ENCODE peak calls at places on chromosomes 7 and 10, in four cellular contexts. A, H, K and N are unnamed samples.

GRCh38 chr10:33327750-33328149 is 6.7 kb downstream of the NRP1 start:
- DNase-seq in K (no peak), H (peak), A (no peak), N (no peak)

GRCh38 chr10:126598009-126598408 is 72.5 kb downstream of the C10orf90 start:
- DNase-seq in A (no peak), H (peak), K (no peak), N (no peak)

GRCh38 chr10:17066000-17066399 is 63.6 kb downstream of the CUBN start:
- DNase-seq in H (no peak), K (no peak), A (no peak), N (no peak)

GRCh38 chr10:121668336-121669009 is 70.2 kb upstream of the FGFR2 start:
- DNase-seq in K (no peak), A (no peak), H (peak), N (no peak)

GRCh38 chr10:11551915-11552602 is 59.4 kb downstream of the USP6NL start:
- DNase-seq in K (peak), A (no peak), H (peak), N (no peak)

GRCh38 chr10:93977442-93977841 is 16.3 kb upstream of the PLCE1 start:
- DNase-seq in K (no peak), A (no peak), H (no peak), N (no peak)

GRCh38 chr10:94546058-94546595 is 539 bp downstream of the HELLS start:
- DNase-seq in H (peak), A (peak), K (no peak), N (no peak)

GRCh38 chr7:74420006-74420405 is 33.7 kb upstream of the GTF2IRD1 start:
- DNase-seq in A (no peak), K (no peak), H (no peak), N (no peak)

GRCh38 chr7:157875230-157876179 is 538.7 kb downstream of the DNAJB6 start:
- DNase-seq in K (no peak), A (peak), H (no peak), N (peak)

GRCh38 chr7:102456327-102456726 is 8.3 kb downstream of the ALKBH4 start:
- DNase-seq in K (peak), A (no peak), H (no peak), N (no peak)

GRCh38 chr10:112950714-112951348 is 784 bp downstream of the TCF7L2 start:
- DNase-seq in K (no peak), H (peak), A (no peak), N (no peak)

GRCh38 chr7:96327429-96327828 is 5.5 kb upstream of the SLC25A13 start:
- DNase-seq in K (no peak), H (no peak), A (peak), N (no peak)

GRCh38 chr10:111076682-111077661 is at the start of gene ADRA2A:
- DNase-seq in A (peak), K (no peak), H (peak), N (peak)

GRCh38 chr7:47552631-47553030 is 29.3 kb downstream of the TNS3 start:
- DNase-seq in K (no peak), H (peak), A (no peak), N (no peak)

GRCh38 chr7:87451187-87451586 is 24.3 kb downstream of the ABCB4 start:
- DNase-seq in A (no peak), K (no peak), H (no peak), N (no peak)

GRCh38 chr10:3464760-3465405 is 292.3 kb upstream of the PITRM1 start:
- DNase-seq in K (no peak), A (no peak), H (peak), N (no peak)

GRCh38 chr7:100801833-100802568 is 25.3 kb downstream of the EPHB4 start:
- DNase-seq in H (peak), A (peak), K (peak), N (no peak)

GRCh38 chr10:75512534-75512933 is 81.1 kb downstream of the LRMDA start:
- DNase-seq in H (peak), A (no peak), K (no peak), N (no peak)

GRCh38 chr7:94414481-94414880 is 19.8 kb downstream of the COL1A2 start:
- DNase-seq in A (no peak), H (no peak), K (no peak), N (no peak)

GRCh38 chr10:132662186-132662920 is 123.6 kb downstream of the NKX6-2 start:
- DNase-seq in A (no peak), K (no peak), H (no peak), N (no peak)

GRCh38 chr7:38052786-38053185 is 125.3 kb upstream of the STARD3NL start:
- DNase-seq in A (peak), K (no peak), H (no peak), N (no peak)

GRCh38 chr10:124745257-124745656 is 1.1 kb upstream of the FAM53B start:
- DNase-seq in K (no peak), A (no peak), H (no peak), N (no peak)

GRCh38 chr7:67484244-67484751 is 487.7 kb downstream of the TYW1 start:
- DNase-seq in K (peak), H (peak), A (peak), N (peak)

GRCh38 chr10:106652279-106652678 is 512.2 kb downstream of the SORCS1 start:
- DNase-seq in A (no peak), K (no peak), H (no peak), N (no peak)

GRCh38 chr7:69668339-69668738 is 70.1 kb downstream of the AUTS2 start:
- DNase-seq in H (no peak), K (no peak), A (no peak), N (no peak)

GRCh38 chr10:91910467-91910866 is 1.2 kb upstream of the FGFBP3 start:
- DNase-seq in H (no peak), K (no peak), A (no peak), N (no peak)

GRCh38 chr10:55024718-55025117 is 223.7 kb upstream of the PCDH15 start:
- DNase-seq in K (no peak), H (no peak), A (peak), N (no peak)

GRCh38 chr10:76302936-76303656 is 871.7 kb downstream of the LRMDA start:
- DNase-seq in H (peak), K (no peak), A (peak), N (no peak)

GRCh38 chr7:39811161-39811614 is 138.9 kb upstream of the CDK13 start:
- DNase-seq in H (peak), A (peak), K (no peak), N (no peak)

GRCh38 chr7:12094365-12094921 is 116.7 kb upstream of the TMEM106B start:
- DNase-seq in H (peak), A (no peak), K (no peak), N (no peak)

GRCh38 chr10:91977501-91977900 is 53.9 kb downstream of the BTAF1 start:
- DNase-seq in A (no peak), H (no peak), K (no peak), N (no peak)

GRCh38 chr7:66939325-66939724 is 18.3 kb downstream of the TMEM248 start:
- DNase-seq in K (no peak), H (no peak), A (no peak), N (no peak)

GRCh38 chr7:2143450-2143849 is 89.3 kb downstream of the MAD1L1 start:
- DNase-seq in K (no peak), A (no peak), H (no peak), N (no peak)

GRCh38 chr10:119489572-119490326 is 52.8 kb downstream of the RGS10 start:
- DNase-seq in A (no peak), K (no peak), H (peak), N (peak)

GRCh38 chr7:66092654-66093053 is 17.0 kb downstream of the ASL start:
- DNase-seq in K (no peak), H (no peak), A (no peak), N (no peak)

GRCh38 chr10:117468665-117469064 is 73.9 kb upstream of the EMX2 start:
- DNase-seq in H (no peak), K (no peak), A (no peak), N (no peak)

GRCh38 chr10:20698837-20699236 is 198.3 kb downstream of the NEBL start:
- DNase-seq in A (no peak), K (no peak), H (no peak), N (no peak)